ENCODE peak calls at places on chromosomes 13 and 19, in seven cellular contexts. H is mammary epithelial cell, Z is left ventricle myocardium inferior, E is A549, K is cardiac muscle cell, X is A673, F is thoracic aorta. P is an unnamed sample. For H3K4me1, the result is how much of the 10 kb centered on the place peaks cover.

GRCh38 chr19:6674868-6675305 is 4.9 kb upstream of the TNFSF14 start:
- DNase-seq in X (peak), H (peak), E (peak), K (peak), Z (peak), F (no peak), P (peak)

GRCh38 chr19:57302020-57302465 is 18.2 kb upstream of the ZNF543 start:
- DNase-seq in Z (no peak), X (peak), F (no peak), H (peak), K (peak), E (no peak), P (peak)

GRCh38 chr13:103273825-103274224 is 207.6 kb upstream of the SLC10A2 start:
- DNase-seq in X (no peak), K (no peak), F (no peak), E (no peak), H (no peak), Z (no peak), P (no peak)

GRCh38 chr19:42487025-42487797 is 41.1 kb downstream of the CEACAM1 start:
- DNase-seq in H (no peak), E (no peak), X (no peak), K (peak), Z (no peak), F (no peak), P (no peak)

GRCh38 chr19:43470288-43470687 is 4.9 kb upstream of the LYPD3 start:
- DNase-seq in H (peak), E (no peak), K (peak), F (no peak), Z (no peak), X (no peak), P (no peak)

GRCh38 chr13:21006141-21007005 is 55.0 kb downstream of the LATS2 start:
- DNase-seq in K (no peak), Z (no peak), E (no peak), F (no peak), X (peak), H (no peak), P (peak)

GRCh38 chr13:73995752-73996151 is 138.5 kb downstream of the KLF12 start:
- DNase-seq in K (no peak), F (no peak), E (no peak), H (no peak), Z (no peak), X (no peak), P (no peak)

GRCh38 chr13:112724788-112725345 is 35.0 kb downstream of the ATP11A start:
- DNase-seq in Z (no peak), F (no peak), X (no peak), E (no peak), H (no peak), K (no peak), P (peak)

GRCh38 chr13:104289400-104289799 is 1223.2 kb upstream of the SLC10A2 start:
- DNase-seq in H (no peak), X (no peak), F (no peak), K (no peak), E (no peak), Z (no peak), P (no peak)

GRCh38 chr13:45812599-45813372 is 38.8 kb downstream of the SIAH3 start:
- DNase-seq in K (no peak), X (no peak), H (no peak), E (no peak), F (no peak), Z (no peak), P (no peak)

GRCh38 chr19:33125929-33126388 is 6.0 kb upstream of the WDR88 start:
- DNase-seq in K (peak), E (peak), X (peak), Z (no peak), H (peak), F (no peak), P (no peak)

DNA sequence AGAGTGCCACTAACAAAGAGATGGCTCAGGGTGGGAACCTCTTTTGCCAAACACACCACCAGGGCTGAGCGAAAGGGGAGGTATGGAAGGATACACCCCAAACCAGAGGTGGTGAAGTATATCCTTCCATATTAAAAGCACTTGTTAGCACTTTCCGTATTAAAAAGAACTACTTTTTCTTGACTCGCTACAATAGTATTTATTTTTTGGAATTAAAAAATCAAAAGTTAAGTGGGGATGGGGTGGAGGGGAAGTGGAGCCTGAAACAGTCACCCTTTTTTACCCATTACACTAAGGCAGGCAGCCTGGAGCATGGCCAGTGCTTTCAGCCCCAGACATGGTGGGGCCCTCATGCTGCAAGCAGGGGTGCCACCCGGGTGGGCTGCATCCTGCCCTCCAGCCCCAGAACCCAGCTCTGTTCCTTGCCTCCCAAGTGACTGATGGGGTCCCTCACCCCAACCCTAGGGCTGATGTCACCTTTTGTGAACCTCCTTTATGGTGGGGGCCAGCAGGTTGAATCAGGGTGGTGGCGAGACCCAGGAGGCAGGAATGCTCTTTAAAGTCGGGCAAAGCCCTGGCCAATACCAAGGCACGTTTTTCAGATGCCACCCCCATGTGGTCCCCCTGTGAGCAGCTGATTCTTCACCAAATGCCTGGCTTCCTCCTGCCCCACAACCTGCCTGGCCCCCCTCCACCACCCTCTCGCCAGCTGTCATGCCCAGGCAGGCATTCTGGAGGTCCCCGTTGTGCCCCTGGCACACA is 31.0 kb downstream of the LYL1 start:
- DNase-seq in F (no peak), K (no peak), H (no peak), Z (no peak), E (no peak), X (no peak), P (no peak)
- H3K27ac ChIP-seq in F (peak), K (no peak), H (no peak), Z (peak), E (no peak), X (no peak), P (peak)

GRCh38 chr13:77389617-77389984 is 62.7 kb upstream of the MYCBP2 start:
- DNase-seq in E (no peak), K (no peak), X (no peak), Z (no peak), H (no peak), F (no peak), P (no peak)
- H3K4me1 ChIP-seq in E (under half), K (under half), X (under half), Z (under half), H (under half), F (under half), P (under half)

GRCh38 chr19:8321067-8321759 is at the start of the genes NDUFA7 and RPS28:
- DNase-seq in H (peak), Z (peak), X (peak), F (peak), E (peak), K (peak), P (peak)
- TF ChIP-seq CTCF in H (peak), Z (peak), X (no peak), F (no peak), E (no peak), K (peak), P (peak)

DNA sequence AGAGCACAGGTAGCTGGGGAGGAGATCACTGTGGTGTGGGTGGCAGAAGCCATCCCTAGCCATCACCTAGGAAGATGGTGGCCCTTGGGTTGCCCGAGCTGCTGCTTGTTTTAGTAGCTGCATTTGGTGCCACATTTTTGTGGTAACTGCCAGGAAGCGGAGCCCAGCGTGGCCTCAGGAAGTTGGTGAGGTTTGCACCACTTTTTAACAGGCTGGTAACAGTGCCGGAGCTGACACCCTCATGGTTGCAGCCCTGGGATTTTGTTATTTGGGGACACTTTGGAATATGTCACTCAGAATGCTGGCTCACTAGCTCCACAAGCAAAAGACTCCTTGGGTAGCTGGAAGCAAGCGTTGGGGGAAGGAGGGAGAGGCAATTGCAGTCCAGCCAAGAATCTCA is 22.1 kb downstream of the ACTN4 start:
- DNase-seq in E (no peak), X (no peak), H (no peak), Z (no peak), K (no peak), F (no peak), P (no peak)
- H3K27ac ChIP-seq in E (peak), X (peak), H (peak), Z (peak), K (peak), F (peak), P (peak)

GRCh38 chr19:16067205-16067938 is 8.9 kb upstream of the TPM4 start:
- DNase-seq in H (peak), E (no peak), X (no peak), K (peak), F (peak), Z (no peak), P (peak)

GRCh38 chr19:16070366-16070990 is 5.8 kb upstream of the TPM4 start:
- DNase-seq in X (no peak), K (no peak), H (peak), F (peak), E (peak), Z (peak), P (peak)

GRCh38 chr19:16066611-16067104 is 9.6 kb upstream of the TPM4 start:
- DNase-seq in H (peak), E (peak), K (peak), F (no peak), X (peak), Z (no peak), P (no peak)

GRCh38 chr19:16069813-16070365 is 6.4 kb upstream of the TPM4 start:
- DNase-seq in E (no peak), X (no peak), F (no peak), K (no peak), H (peak), Z (no peak), P (no peak)

DNA sequence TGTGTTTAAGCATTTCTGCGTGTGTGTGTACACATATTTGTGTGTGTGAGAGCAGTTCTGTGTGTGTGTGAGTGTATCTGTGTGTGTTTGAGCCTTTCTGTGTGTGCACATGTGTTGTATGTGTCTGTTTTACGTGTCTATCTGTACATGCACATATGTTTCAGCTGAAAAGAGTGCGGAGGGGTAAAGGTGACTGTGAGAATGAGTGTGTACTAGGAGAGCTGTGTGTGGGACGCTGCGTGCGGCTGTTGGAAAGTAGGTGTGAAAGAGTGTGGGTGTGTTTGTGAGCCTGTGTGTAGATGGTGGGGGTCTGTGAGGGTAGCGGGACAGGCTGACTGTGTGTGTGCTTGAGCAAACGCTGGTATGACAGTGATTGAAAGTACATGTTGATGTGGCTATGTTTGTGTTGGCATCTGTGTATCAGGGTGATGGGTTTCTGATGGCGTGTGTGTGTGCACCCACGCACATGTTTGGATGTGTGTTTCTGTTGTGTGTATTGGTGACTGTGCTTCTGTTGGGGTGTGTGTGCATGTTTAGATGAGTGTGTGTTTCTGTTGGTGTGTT is 7.5 kb upstream of the TPM4 start:
- DNase-seq in E (no peak), Z (no peak), H (peak), X (no peak), K (no peak), F (no peak), P (no peak)
- H3K4me1 ChIP-seq in E (under half), Z (under half), H (under half), X (under half), K (under half), F (under half), P (half or more)

GRCh38 chr19:29667941-29668340 is 2.7 kb downstream of the PLEKHF1 start:
- DNase-seq in F (no peak), H (no peak), X (no peak), Z (no peak), K (no peak), E (no peak), P (peak)
- TF ChIP-seq CTCF in F (no peak), H (no peak), X (no peak), Z (peak), K (no peak), E (no peak), P (no peak)

GRCh38 chr13:79810018-79810417 is 329.1 kb downstream of the NDFIP2 start:
- DNase-seq in Z (no peak), K (no peak), F (no peak), X (no peak), E (no peak), H (no peak), P (no peak)
- H3K27ac ChIP-seq in Z (no peak), K (peak), F (no peak), X (no peak), E (peak), H (no peak), P (no peak)

P was measured in tibial artery.